ENCODE peak calls at places on chromosomes 5 and 9, in six cellular contexts. One of them, this sample, is unnamed.

GRCh38 chr9:130041648-130042405 is 1.2 kb downstream of the FNBP1 start:
- DNase-seq in COR-L47: no peak
- DNase-seq in KBM-7: no peak
- DNase-seq in T-helper 2 cell: no peak
- DNase-seq in fibroblast of lung: peak; percentile 31
- DNase-seq in progenitor cell of endocrine pancreas: peak; percentile 10
- DNase-seq in this sample: peak; percentile 48

GRCh38 chr9:4262735-4263141 is 37.1 kb downstream of the GLIS3 start:
- DNase-seq in COR-L47: no peak
- DNase-seq in KBM-7: no peak
- DNase-seq in T-helper 2 cell: no peak
- DNase-seq in fibroblast of lung: peak; percentile 34
- DNase-seq in progenitor cell of endocrine pancreas: no peak
- DNase-seq in this sample: peak; percentile 35

GRCh38 chr5:174798411-174798930 is 74.1 kb downstream of the MSX2 start:
- DNase-seq in COR-L47: no peak
- DNase-seq in KBM-7: no peak
- DNase-seq in T-helper 2 cell: no peak
- DNase-seq in fibroblast of lung: peak; percentile 49
- DNase-seq in progenitor cell of endocrine pancreas: no peak
- DNase-seq in this sample: no peak

GRCh38 chr9:27485158-27485557 is 38.9 kb upstream of the IFNK start:
- DNase-seq in COR-L47: no peak
- DNase-seq in KBM-7: no peak
- DNase-seq in T-helper 2 cell: no peak
- DNase-seq in fibroblast of lung: no peak
- DNase-seq in progenitor cell of endocrine pancreas: no peak
- DNase-seq in this sample: no peak

GRCh38 chr5:150317048-150318003 is 14.6 kb upstream of the ARSI start:
- DNase-seq in COR-L47: no peak
- DNase-seq in KBM-7: no peak
- DNase-seq in T-helper 2 cell: no peak
- DNase-seq in fibroblast of lung: peak; percentile 92
- DNase-seq in progenitor cell of endocrine pancreas: no peak
- DNase-seq in this sample: peak; percentile 47

GRCh38 chr5:137666901-137667300 is 69.0 kb downstream of the KLHL3 start:
- DNase-seq in COR-L47: peak; percentile 58
- DNase-seq in KBM-7: no peak
- DNase-seq in T-helper 2 cell: no peak
- DNase-seq in fibroblast of lung: no peak
- DNase-seq in progenitor cell of endocrine pancreas: no peak
- DNase-seq in this sample: no peak

GRCh38 chr9:96299823-96300222 is 2.2 kb downstream of the HSD17B3 start:
- DNase-seq in COR-L47: no peak
- DNase-seq in KBM-7: no peak
- DNase-seq in T-helper 2 cell: no peak
- DNase-seq in fibroblast of lung: peak; percentile 7
- DNase-seq in progenitor cell of endocrine pancreas: no peak
- DNase-seq in this sample: no peak

GRCh38 chr9:79195904-79196303 is 375.9 kb upstream of the TLE4 start:
- DNase-seq in COR-L47: no peak
- DNase-seq in KBM-7: no peak
- DNase-seq in T-helper 2 cell: no peak
- DNase-seq in fibroblast of lung: peak; percentile 89
- DNase-seq in progenitor cell of endocrine pancreas: no peak
- DNase-seq in this sample: no peak

GRCh38 chr5:7886849-7887460 is 18.0 kb downstream of the MTRR start:
- DNase-seq in COR-L47: peak; percentile 27
- DNase-seq in KBM-7: peak; percentile 46
- DNase-seq in T-helper 2 cell: no peak
- DNase-seq in fibroblast of lung: peak; percentile 74
- DNase-seq in progenitor cell of endocrine pancreas: no peak
- DNase-seq in this sample: peak; percentile 18

GRCh38 chr9:32378496-32378895 is 5.9 kb upstream of the ACO1 start:
- DNase-seq in COR-L47: peak; percentile 72
- DNase-seq in KBM-7: peak; percentile 64
- DNase-seq in T-helper 2 cell: no peak
- DNase-seq in fibroblast of lung: peak; percentile 86
- DNase-seq in progenitor cell of endocrine pancreas: no peak
- DNase-seq in this sample: peak; percentile 58

GRCh38 chr5:171992305-171992704 is 14.1 kb downstream of the FBXW11 start:
- DNase-seq in COR-L47: no peak
- DNase-seq in KBM-7: no peak
- DNase-seq in T-helper 2 cell: no peak
- DNase-seq in fibroblast of lung: no peak
- DNase-seq in progenitor cell of endocrine pancreas: no peak
- DNase-seq in this sample: no peak